ENCODE peak calls at places on chromosomes 16 and 17, in seven cellular contexts. O is IMR-90, A is right cardiac atrium, P is GM04503, W is pancreas, Y is ovary, B is nephron progenitor cell. E is an unnamed sample.
A peak's percentile ranks its signal among the peaks of the same experiment; 100 is the strongest.

GRCh38 chr17:82035488-82035887 is 2.0 kb downstream of the DCXR start:
- DNase-seq in A (no peak), W (no peak), O (no peak), P (no peak), B (no peak), Y (no peak), E (no peak)

GRCh38 chr17:78568494-78569115 is 8.6 kb downstream of the DNAH17 start:
- DNase-seq in B (no peak), A (peak; percentile 46), P (no peak), Y (no peak), W (no peak), O (peak; percentile 37), E (no peak)

GRCh38 chr16:81632392-81633146 is 146.5 kb upstream of the PLCG2 start:
- DNase-seq in W (no peak), B (no peak), O (peak; percentile 94), Y (no peak), A (no peak), P (no peak), E (no peak)

GRCh38 chr17:76383645-76384221 is 676 bp upstream of the SPHK1 start:
- DNase-seq in W (peak; percentile 47), O (peak; percentile 53), P (no peak), A (peak; percentile 81), B (peak; percentile 59), Y (no peak), E (peak; percentile 27)

GRCh38 chr17:62805234-62805633 is 2.9 kb downstream of the MARCHF10 start:
- DNase-seq in P (no peak), B (no peak), A (no peak), W (no peak), O (peak; percentile 47), Y (no peak), E (no peak)

GRCh38 chr17:17109896-17110295 is 67.6 kb downstream of the MPRIP start:
- DNase-seq in P (no peak), O (no peak), A (peak; percentile 81), B (no peak), Y (no peak), W (no peak), E (no peak)

GRCh38 chr17:1878419-1879121 is 48.8 kb downstream of the RPA1 start:
- DNase-seq in Y (no peak), B (no peak), P (no peak), O (no peak), A (no peak), W (no peak), E (no peak)

GRCh38 chr16:52577130-52577706 is 30.3 kb upstream of the TOX3 start:
- DNase-seq in O (no peak), A (no peak), B (no peak), Y (no peak), W (no peak), P (no peak), E (no peak)

GRCh38 chr17:78993981-78994671 is 14.4 kb upstream of the LGALS3BP start:
- DNase-seq in B (no peak), O (no peak), W (peak; percentile 6), A (peak; percentile 52), Y (peak; percentile 12), P (no peak), E (no peak)

GRCh38 chr16:14015948-14016347 is 55.2 kb upstream of the MRTFB start:
- DNase-seq in A (no peak), O (peak; percentile 90), P (peak; percentile 65), Y (no peak), W (no peak), B (no peak), E (no peak)

GRCh38 chr17:4849011-4849536 is 15.9 kb downstream of the MINK1 start:
- DNase-seq in P (no peak), Y (no peak), W (no peak), B (no peak), A (no peak), O (no peak), E (peak; percentile 67)